ENCODE peak calls at places on chromosomes 5 and 9, in six cellular contexts. One of them, this sample, is unnamed.

GRCh38 chr5:171541380-171541779 is 121.9 kb downstream of the FGF18 start:
- DNase-seq in IMR-90: no peak
- DNase-seq in H9: no peak
- DNase-seq in neuronal stem cell: no peak
- DNase-seq in H1: no peak
- DNase-seq in mesenchymal stem cell: no peak
- DNase-seq in this sample: peak; percentile 36

GRCh38 chr5:56029457-56029856 is 34.7 kb upstream of the IL6ST start:
- DNase-seq in IMR-90: no peak
- DNase-seq in H9: no peak
- DNase-seq in neuronal stem cell: no peak
- DNase-seq in H1: no peak
- DNase-seq in mesenchymal stem cell: no peak
- DNase-seq in this sample: no peak

GRCh38 chr5:31007672-31008071 is 185.8 kb upstream of the CDH6 start:
- DNase-seq in IMR-90: no peak
- DNase-seq in H9: peak; percentile 31
- DNase-seq in neuronal stem cell: no peak
- DNase-seq in H1: no peak
- DNase-seq in mesenchymal stem cell: no peak
- DNase-seq in this sample: no peak

GRCh38 chr5:65394078-65394477 is 87.6 kb downstream of the ADAMTS6 start:
- DNase-seq in IMR-90: peak; percentile 90
- DNase-seq in H9: no peak
- DNase-seq in neuronal stem cell: no peak
- DNase-seq in H1: no peak
- DNase-seq in mesenchymal stem cell: peak; percentile 83
- DNase-seq in this sample: no peak

GRCh38 chr5:125584119-125584518 is 837.7 kb upstream of the ZNF608 start:
- DNase-seq in IMR-90: no peak
- DNase-seq in H9: no peak
- DNase-seq in neuronal stem cell: no peak
- DNase-seq in H1: no peak
- DNase-seq in mesenchymal stem cell: no peak
- DNase-seq in this sample: no peak

GRCh38 chr5:5209101-5209500 is 69.0 kb downstream of the ADAMTS16 start:
- DNase-seq in IMR-90: no peak
- DNase-seq in H9: no peak
- DNase-seq in neuronal stem cell: no peak
- DNase-seq in H1: no peak
- DNase-seq in mesenchymal stem cell: no peak
- DNase-seq in this sample: no peak

GRCh38 chr5:132830436-132831094 is at the start of gene SHROOM1:
- DNase-seq in IMR-90: peak; percentile 27
- DNase-seq in H9: peak; percentile 66
- DNase-seq in neuronal stem cell: no peak
- DNase-seq in H1: no peak
- DNase-seq in mesenchymal stem cell: peak; percentile 50
- DNase-seq in this sample: peak; percentile 52

GRCh38 chr9:82020341-82020740 is 31.8 kb downstream of the SPATA31D1 start:
- DNase-seq in IMR-90: no peak
- DNase-seq in H9: no peak
- DNase-seq in neuronal stem cell: no peak
- DNase-seq in H1: no peak
- DNase-seq in mesenchymal stem cell: no peak
- DNase-seq in this sample: no peak

GRCh38 chr5:133952729-133953567 is 15.5 kb downstream of the C5orf15 start:
- DNase-seq in IMR-90: peak; percentile 95
- DNase-seq in H9: no peak
- DNase-seq in neuronal stem cell: no peak
- DNase-seq in H1: no peak
- DNase-seq in mesenchymal stem cell: peak; percentile 84
- DNase-seq in this sample: no peak

GRCh38 chr5:35672995-35673394 is 55.3 kb downstream of the SPEF2 start:
- DNase-seq in IMR-90: no peak
- DNase-seq in H9: peak; percentile 34
- DNase-seq in neuronal stem cell: no peak
- DNase-seq in H1: no peak
- DNase-seq in mesenchymal stem cell: peak; percentile 49
- DNase-seq in this sample: no peak

GRCh38 chr9:79955300-79955699 is 383.5 kb downstream of the TLE4 start:
- DNase-seq in IMR-90: no peak
- DNase-seq in H9: no peak
- DNase-seq in neuronal stem cell: no peak
- DNase-seq in H1: no peak
- DNase-seq in mesenchymal stem cell: no peak
- DNase-seq in this sample: no peak

GRCh38 chr9:124654431-124654830 is 116.7 kb downstream of the NR6A1 start:
- DNase-seq in IMR-90: no peak
- DNase-seq in H9: no peak
- DNase-seq in neuronal stem cell: no peak
- DNase-seq in H1: no peak
- DNase-seq in mesenchymal stem cell: no peak
- DNase-seq in this sample: no peak

GRCh38 chr9:37430841-37431597 is 8.5 kb downstream of the GRHPR start:
- DNase-seq in IMR-90: no peak
- DNase-seq in H9: peak; percentile 57
- DNase-seq in neuronal stem cell: no peak
- DNase-seq in H1: no peak
- DNase-seq in mesenchymal stem cell: no peak
- DNase-seq in this sample: no peak

GRCh38 chr5:53110156-53110555 is 599 bp upstream of the MOCS2 start:
- DNase-seq in IMR-90: no peak
- DNase-seq in H9: no peak
- DNase-seq in neuronal stem cell: no peak
- DNase-seq in H1: no peak
- DNase-seq in mesenchymal stem cell: no peak
- DNase-seq in this sample: no peak

GRCh38 chr9:93223241-93224180 is 39.6 kb downstream of the WNK2 start:
- DNase-seq in IMR-90: peak; percentile 63
- DNase-seq in H9: no peak
- DNase-seq in neuronal stem cell: no peak
- DNase-seq in H1: no peak
- DNase-seq in mesenchymal stem cell: no peak
- DNase-seq in this sample: no peak

GRCh38 chr5:22372376-22372775 is 480.8 kb downstream of the CDH12 start:
- DNase-seq in IMR-90: peak; percentile 92
- DNase-seq in H9: no peak
- DNase-seq in neuronal stem cell: no peak
- DNase-seq in H1: no peak
- DNase-seq in mesenchymal stem cell: peak; percentile 70
- DNase-seq in this sample: no peak

GRCh38 chr9:121897140-121897539 is 196.0 kb downstream of the TTLL11 start:
- DNase-seq in IMR-90: no peak
- DNase-seq in H9: no peak
- DNase-seq in neuronal stem cell: no peak
- DNase-seq in H1: no peak
- DNase-seq in mesenchymal stem cell: no peak
- DNase-seq in this sample: no peak

GRCh38 chr5:144585716-144586115 is 415.0 kb downstream of the KCTD16 start:
- DNase-seq in IMR-90: no peak
- DNase-seq in H9: no peak
- DNase-seq in neuronal stem cell: no peak
- DNase-seq in H1: no peak
- DNase-seq in mesenchymal stem cell: no peak
- DNase-seq in this sample: no peak

GRCh38 chr9:97737429-97737828 is 40.3 kb upstream of the XPA start:
- DNase-seq in IMR-90: no peak
- DNase-seq in H9: peak; percentile 74
- DNase-seq in neuronal stem cell: no peak
- DNase-seq in H1: no peak
- DNase-seq in mesenchymal stem cell: no peak
- DNase-seq in this sample: no peak

GRCh38 chr5:107215581-107215980 is 455.2 kb downstream of the EFNA5 start:
- DNase-seq in IMR-90: peak; percentile 4
- DNase-seq in H9: no peak
- DNase-seq in neuronal stem cell: no peak
- DNase-seq in H1: no peak
- DNase-seq in mesenchymal stem cell: no peak
- DNase-seq in this sample: no peak

GRCh38 chr9:119588874-119589560 is 219.8 kb upstream of the BRINP1 start:
- DNase-seq in IMR-90: no peak
- DNase-seq in H9: no peak
- DNase-seq in neuronal stem cell: no peak
- DNase-seq in H1: no peak
- DNase-seq in mesenchymal stem cell: no peak
- DNase-seq in this sample: no peak

GRCh38 chr5:181173420-181174342 is 26.3 kb downstream of the OR2V2 start:
- DNase-seq in IMR-90: peak; percentile 79
- DNase-seq in H9: peak; percentile 93
- DNase-seq in neuronal stem cell: no peak
- DNase-seq in H1: peak; percentile 94
- DNase-seq in mesenchymal stem cell: peak; percentile 52
- DNase-seq in this sample: peak; percentile 50

GRCh38 chr9:82354260-82354659 is 365.7 kb downstream of the SPATA31D1 start:
- DNase-seq in IMR-90: peak; percentile 93
- DNase-seq in H9: no peak
- DNase-seq in neuronal stem cell: no peak
- DNase-seq in H1: no peak
- DNase-seq in mesenchymal stem cell: no peak
- DNase-seq in this sample: no peak

GRCh38 chr5:5497132-5497748 is 74.8 kb downstream of the ICE1 start:
- DNase-seq in IMR-90: peak; percentile 57
- DNase-seq in H9: peak; percentile 74
- DNase-seq in neuronal stem cell: peak; percentile 15
- DNase-seq in H1: no peak
- DNase-seq in mesenchymal stem cell: peak; percentile 37
- DNase-seq in this sample: peak; percentile 49

GRCh38 chr5:77101298-77101697 is 14.2 kb upstream of the ZBED3 start:
- DNase-seq in IMR-90: peak; percentile 71
- DNase-seq in H9: no peak
- DNase-seq in neuronal stem cell: no peak
- DNase-seq in H1: no peak
- DNase-seq in mesenchymal stem cell: no peak
- DNase-seq in this sample: peak; percentile 2

GRCh38 chr9:115590016-115590415 is 472.1 kb upstream of the TNC start:
- DNase-seq in IMR-90: peak; percentile 97
- DNase-seq in H9: no peak
- DNase-seq in neuronal stem cell: no peak
- DNase-seq in H1: no peak
- DNase-seq in mesenchymal stem cell: peak; percentile 79
- DNase-seq in this sample: no peak

GRCh38 chr5:158876263-158876942 is 223.3 kb downstream of the EBF1 start:
- DNase-seq in IMR-90: no peak
- DNase-seq in H9: no peak
- DNase-seq in neuronal stem cell: no peak
- DNase-seq in H1: no peak
- DNase-seq in mesenchymal stem cell: no peak
- DNase-seq in this sample: no peak

GRCh38 chr9:69785757-69786156 is 25.9 kb upstream of the PTAR1 start:
- DNase-seq in IMR-90: peak; percentile 78
- DNase-seq in H9: no peak
- DNase-seq in neuronal stem cell: no peak
- DNase-seq in H1: no peak
- DNase-seq in mesenchymal stem cell: peak; percentile 76
- DNase-seq in this sample: peak; percentile 6

GRCh38 chr5:6604946-6605345 is 27.9 kb downstream of the NSUN2 start:
- DNase-seq in IMR-90: no peak
- DNase-seq in H9: no peak
- DNase-seq in neuronal stem cell: no peak
- DNase-seq in H1: no peak
- DNase-seq in mesenchymal stem cell: no peak
- DNase-seq in this sample: no peak

GRCh38 chr5:10762178-10762775 is 1.2 kb upstream of the DAP start:
- DNase-seq in IMR-90: no peak
- DNase-seq in H9: no peak
- DNase-seq in neuronal stem cell: no peak
- DNase-seq in H1: no peak
- DNase-seq in mesenchymal stem cell: peak; percentile 85
- DNase-seq in this sample: peak; percentile 93

GRCh38 chr9:76530458-76531100 is 71.6 kb downstream of the GCNT1 start:
- DNase-seq in IMR-90: peak; percentile 16
- DNase-seq in H9: no peak
- DNase-seq in neuronal stem cell: no peak
- DNase-seq in H1: no peak
- DNase-seq in mesenchymal stem cell: no peak
- DNase-seq in this sample: peak; percentile 13
- H3K4me2 ChIP-seq in IMR-90: peak overlapping the region; percentile 87
- H3K4me2 ChIP-seq in H9: no peak overlapping the region
- H3K4me2 ChIP-seq in neuronal stem cell: no peak overlapping the region
- H3K4me2 ChIP-seq in H1: no peak overlapping the region
- H3K4me2 ChIP-seq in mesenchymal stem cell: no peak overlapping the region
- H3K4me2 ChIP-seq in this sample: no peak overlapping the region

GRCh38 chr5:175845229-175845628 is 26.1 kb upstream of the CPLX2 start:
- DNase-seq in IMR-90: no peak
- DNase-seq in H9: no peak
- DNase-seq in neuronal stem cell: no peak
- DNase-seq in H1: no peak
- DNase-seq in mesenchymal stem cell: no peak
- DNase-seq in this sample: no peak
- H3K14ac ChIP-seq in IMR-90: no peak overlapping the region
- H3K14ac ChIP-seq in H9: no peak overlapping the region
- H3K14ac ChIP-seq in neuronal stem cell: no peak overlapping the region
- H3K14ac ChIP-seq in H1: no peak overlapping the region
- H3K14ac ChIP-seq in mesenchymal stem cell: no peak overlapping the region
- H3K14ac ChIP-seq in this sample: no peak overlapping the region

DNA sequence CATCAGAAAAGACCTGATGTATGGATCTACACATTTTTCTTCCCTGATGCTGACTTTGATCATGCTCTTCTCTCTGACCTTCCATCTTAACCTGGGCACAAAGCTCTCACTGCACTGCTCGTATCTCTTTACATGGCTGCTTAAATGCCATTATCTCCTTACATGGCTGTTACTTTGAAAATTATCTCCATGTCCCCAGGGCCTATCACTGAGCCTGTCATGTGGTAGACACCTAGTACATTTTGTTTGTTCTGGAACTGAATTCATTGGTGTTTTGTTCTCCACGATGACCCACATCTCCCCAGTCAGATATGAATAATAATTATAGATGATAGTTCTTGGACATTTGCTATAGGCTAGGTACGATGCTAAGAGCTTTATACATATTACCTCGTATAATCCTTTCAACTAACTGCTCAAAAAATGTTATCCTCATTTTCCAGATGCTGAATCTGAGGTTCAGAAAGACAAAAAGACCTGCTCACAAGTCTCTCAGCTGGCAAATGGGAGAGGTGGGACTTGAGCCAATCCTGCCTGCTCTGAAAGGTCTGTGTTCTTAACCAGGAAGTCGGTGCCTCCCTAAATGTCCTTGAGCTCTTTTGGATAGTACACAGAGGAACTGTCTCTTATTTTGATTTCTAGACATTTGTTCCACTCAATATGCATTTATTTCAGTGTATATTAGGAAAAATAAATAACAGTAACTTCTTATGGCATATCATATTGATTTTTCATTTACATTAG is 9.8 kb upstream of the CPEB4 start:
- DNase-seq in IMR-90: no peak
- DNase-seq in H9: no peak
- DNase-seq in neuronal stem cell: no peak
- DNase-seq in H1: no peak
- DNase-seq in mesenchymal stem cell: no peak
- DNase-seq in this sample: no peak
- H3K4me2 ChIP-seq in IMR-90: no peak overlapping the region
- H3K4me2 ChIP-seq in H9: no peak overlapping the region
- H3K4me2 ChIP-seq in neuronal stem cell: no peak overlapping the region
- H3K4me2 ChIP-seq in H1: no peak overlapping the region
- H3K4me2 ChIP-seq in mesenchymal stem cell: no peak overlapping the region
- H3K4me2 ChIP-seq in this sample: no peak overlapping the region

GRCh38 chr5:20606006-20606405 is 618.0 kb upstream of the CDH18 start:
- DNase-seq in IMR-90: no peak
- DNase-seq in H9: no peak
- DNase-seq in neuronal stem cell: no peak
- DNase-seq in H1: no peak
- DNase-seq in mesenchymal stem cell: no peak
- DNase-seq in this sample: no peak

GRCh38 chr5:20601678-20602100 is 613.7 kb upstream of the CDH18 start:
- DNase-seq in IMR-90: no peak
- DNase-seq in H9: peak; percentile 90
- DNase-seq in neuronal stem cell: no peak
- DNase-seq in H1: peak; percentile 69
- DNase-seq in mesenchymal stem cell: peak; percentile 7
- DNase-seq in this sample: no peak
- H3K14ac ChIP-seq in IMR-90: no peak overlapping the region
- H3K14ac ChIP-seq in H9: no peak overlapping the region
- H3K14ac ChIP-seq in neuronal stem cell: no peak overlapping the region
- H3K14ac ChIP-seq in H1: no peak overlapping the region
- H3K14ac ChIP-seq in mesenchymal stem cell: no peak overlapping the region
- H3K14ac ChIP-seq in this sample: no peak overlapping the region

This sample was measured in trophoblast cell.